ENCODE peak calls at places on chromosomes 4 and X, in seven cellular contexts. N is fibroblast of lung, B is GM06990, E is upper lobe of right lung, I is endodermal cell, A is hepatocyte, G is fibroblast of the aortic adventitia. W is an unnamed sample.
A peak's percentile ranks its signal among the peaks of the same experiment; 100 is the strongest.

GRCh38 chr4:99120501-99120900 is 23.6 kb downstream of the ADH4 start:
- DNase-seq in I (no peak), E (peak; percentile 60), N (no peak), G (no peak), A (no peak), B (no peak), W (no peak)

GRCh38 chr4:109562457-109563237 is 2.6 kb downstream of the MCUB start:
- DNase-seq in N (no peak), G (no peak), A (no peak), I (no peak), E (no peak), B (no peak), W (no peak)

GRCh38 chrX:96889726-96890125 is 6.0 kb downstream of the RPA4 start:
- DNase-seq in N (no peak), B (no peak), A (no peak), E (no peak), I (no peak), G (no peak), W (peak; percentile 12)

GRCh38 chr4:173413043-173413442 is 14.1 kb upstream of the SCRG1 start:
- DNase-seq in G (peak; percentile 48), I (no peak), A (peak; percentile 17), N (peak; percentile 68), E (no peak), B (no peak), W (no peak)

GRCh38 chr4:1288786-1289185 is 905 bp upstream of the MAEA start:
- DNase-seq in E (no peak), I (peak; percentile 26), G (no peak), N (no peak), B (no peak), A (no peak), W (no peak)

GRCh38 chrX:51643377-51643776 is 24.7 kb upstream of the CENPVL3 start:
- DNase-seq in I (no peak), B (no peak), A (no peak), N (no peak), G (no peak), E (no peak), W (no peak)

GRCh38 chrX:107752037-107752436 is 23.6 kb downstream of the TSC22D3 start:
- DNase-seq in A (no peak), G (no peak), I (no peak), N (no peak), E (no peak), B (no peak), W (no peak)

GRCh38 chrX:39755152-39756032 is 342.4 kb downstream of the BCOR start:
- DNase-seq in E (peak; percentile 69), N (peak; percentile 93), A (peak; percentile 96), B (no peak), I (peak; percentile 78), G (peak; percentile 96), W (peak; percentile 94)

GRCh38 chr4:183220246-183220645 is 99.8 kb downstream of the CLDN22 start:
- DNase-seq in G (no peak), A (no peak), B (no peak), E (no peak), I (no peak), N (no peak), W (no peak)

GRCh38 chr4:94828882-94829281 is 71.1 kb downstream of the BMPR1B start:
- DNase-seq in A (no peak), N (no peak), I (no peak), E (no peak), B (no peak), G (no peak), W (peak; percentile 22)

GRCh38 chr4:184345573-184345922 is 127.9 kb upstream of the ENPP6 start:
- DNase-seq in G (no peak), I (peak; percentile 39), N (peak; percentile 8), E (no peak), A (no peak), B (no peak), W (no peak)

GRCh38 chrX:9562851-9563250 is 98.0 kb downstream of the TBL1X start:
- DNase-seq in A (peak; percentile 36), B (no peak), G (peak; percentile 74), N (peak; percentile 87), I (no peak), E (no peak), W (peak; percentile 78)

GRCh38 chr4:11469900-11470708 is 41.4 kb upstream of the HS3ST1 start:
- DNase-seq in I (peak; percentile 46), E (no peak), N (no peak), B (peak; percentile 57), G (no peak), A (no peak), W (no peak)

GRCh38 chrX:42459735-42460134 is 318.2 kb downstream of the PPP1R2C start:
- DNase-seq in N (no peak), I (no peak), E (no peak), B (no peak), G (no peak), A (no peak), W (no peak)

GRCh38 chrX:39757971-39758370 is 339.8 kb downstream of the BCOR start:
- DNase-seq in G (peak; percentile 85), E (no peak), I (no peak), N (no peak), B (no peak), A (no peak), W (no peak)

GRCh38 chrX:41474726-41475100 is 27.6 kb downstream of the NYX start:
- DNase-seq in E (no peak), B (no peak), G (no peak), N (no peak), I (no peak), A (no peak), W (no peak)

GRCh38 chrX:23790147-23790497 is 7.1 kb downstream of the SAT1 start:
- DNase-seq in B (no peak), E (peak; percentile 64), I (no peak), A (peak; percentile 17), N (no peak), G (no peak), W (no peak)

GRCh38 chrX:138777230-138777629 is 65.7 kb upstream of the FGF13 start:
- DNase-seq in G (no peak), B (no peak), E (no peak), A (no peak), I (peak; percentile 51), N (no peak), W (no peak)

GRCh38 chr4:24745172-24745895 is 50.0 kb upstream of the SOD3 start:
- DNase-seq in N (no peak), B (no peak), A (no peak), E (no peak), I (no peak), G (no peak), W (no peak)

GRCh38 chr4:165217325-165217724 is 10.0 kb downstream of the KLHL2 start:
- DNase-seq in I (no peak), A (no peak), N (no peak), E (no peak), G (no peak), B (no peak), W (no peak)

GRCh38 chr4:138259296-138259695 is 17.1 kb upstream of the SLC7A11 start:
- DNase-seq in G (peak; percentile 44), A (no peak), I (no peak), B (no peak), N (no peak), E (no peak), W (no peak)

GRCh38 chr4:40270609-40271008 is 64.5 kb upstream of the CHRNA9 start:
- DNase-seq in A (no peak), G (no peak), N (no peak), I (no peak), E (no peak), B (no peak), W (no peak)

GRCh38 chr4:168197926-168198325 is 105.6 kb downstream of the ANXA10 start:
- DNase-seq in N (no peak), B (no peak), G (peak; percentile 53), A (no peak), I (no peak), E (no peak), W (no peak)

GRCh38 chr4:46894841-46895240 is 14.2 kb downstream of the COX7B2 start:
- DNase-seq in I (no peak), A (no peak), G (no peak), B (no peak), E (no peak), N (no peak), W (no peak)

GRCh38 chr4:63169836-63170235 is 1239.4 kb downstream of the TECRL start:
- DNase-seq in N (no peak), E (no peak), I (no peak), A (no peak), G (no peak), B (no peak), W (peak; percentile 49)

GRCh38 chr4:60683357-60683756 is 516.8 kb upstream of the ADGRL3 start:
- DNase-seq in E (no peak), A (no peak), G (peak; percentile 71), I (no peak), N (peak; percentile 66), B (no peak), W (no peak)
- H3K4me3 ChIP-seq in E (no peak overlapping the region), A (no peak overlapping the region), G (peak overlapping the region; percentile 28), I (no peak overlapping the region), N (peak overlapping the region; percentile 36), B (no peak overlapping the region), W (no peak overlapping the region)

GRCh38 chr4:22063613-22064012 is 115.0 kb upstream of the KCNIP4 start:
- DNase-seq in E (no peak), A (peak; percentile 13), G (no peak), N (no peak), B (no peak), I (no peak), W (no peak)
- H3K4me3 ChIP-seq in E (no peak overlapping the region), A (no peak overlapping the region), G (no peak overlapping the region), N (no peak overlapping the region), B (no peak overlapping the region), I (no peak overlapping the region), W (no peak overlapping the region)

GRCh38 chr4:13548059-13548983 is 4.0 kb upstream of the NKX3-2 start:
- DNase-seq in A (no peak), N (no peak), E (no peak), I (no peak), B (no peak), G (no peak), W (no peak)
- H3K4me3 ChIP-seq in A (peak overlapping the region; percentile 36), N (peak overlapping the region; percentile 61), E (no peak overlapping the region), I (peak overlapping the region; percentile 73), B (peak overlapping the region; percentile 55), G (peak overlapping the region; percentile 69), W (no peak overlapping the region)

GRCh38 chr4:141703497-141703896 is 67.1 kb downstream of the IL15 start:
- DNase-seq in G (peak; percentile 7), I (no peak), B (no peak), A (no peak), E (no peak), N (no peak), W (no peak)

GRCh38 chr4:141702472-141703182 is 66.2 kb downstream of the IL15 start:
- DNase-seq in G (no peak), B (no peak), I (peak; percentile 82), E (no peak), A (peak; percentile 12), N (peak; percentile 66), W (no peak)

GRCh38 chr4:141705048-141705746 is 68.8 kb downstream of the IL15 start:
- DNase-seq in N (no peak), E (no peak), A (no peak), G (no peak), I (no peak), B (peak; percentile 45), W (no peak)

GRCh38 chr4:141705747-141706377 is 69.5 kb downstream of the IL15 start:
- DNase-seq in G (no peak), I (no peak), A (no peak), E (no peak), N (peak; percentile 46), B (no peak), W (no peak)

DNA sequence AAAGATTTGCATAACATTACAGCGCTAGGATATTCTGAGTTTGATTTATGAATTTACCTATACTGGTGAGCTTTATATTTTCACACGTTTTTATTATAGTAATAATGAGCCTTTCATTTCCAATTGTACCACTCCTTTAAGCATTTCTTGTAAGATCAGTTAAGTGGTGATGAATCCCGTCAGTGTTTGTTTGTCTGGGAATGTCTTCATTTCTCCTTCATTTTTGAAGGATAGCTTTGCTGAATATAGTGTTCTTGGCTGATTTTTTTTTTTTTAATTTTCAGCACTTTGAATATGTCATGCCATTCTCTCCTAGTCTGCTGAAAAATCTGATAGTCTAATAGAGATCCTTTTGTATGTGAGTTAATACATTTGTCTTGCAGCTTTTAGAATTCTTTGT is 70.1 kb downstream of the IL15 start:
- DNase-seq in B (no peak), I (no peak), N (peak; percentile 28), G (no peak), A (no peak), E (no peak), W (no peak)
- H3K4me3 ChIP-seq in B (no peak overlapping the region), I (no peak overlapping the region), N (no peak overlapping the region), G (no peak overlapping the region), A (no peak overlapping the region), E (no peak overlapping the region), W (no peak overlapping the region)